ENCODE peak calls at places on chromosomes 6 and 20, in eight cellular contexts. V is adipocyte, I is activated T-cell treated with anti-CD3 and anti-CD28 coated beads for 1 hour, E is GDM1, S is Right ventricle myocardium inferior, H is HEK293T, C is T-helper 17 cell, D is Kasumi-1. A is an unnamed sample.

GRCh38 chr20:35344354-35344837 is 52.2 kb upstream of the FAM83C start:
- DNase-seq in V (peak; percentile 59), I (no peak), E (no peak), S (peak; percentile 79), H (no peak), C (no peak), D (no peak), A (no peak)

GRCh38 chr6:8282380-8282779 is 153.0 kb downstream of the SLC35B3 start:
- DNase-seq in V (no peak), I (no peak), E (no peak), S (no peak), H (no peak), C (no peak), D (no peak), A (no peak)

GRCh38 chr6:34981951-34982350 is 92.9 kb downstream of the ANKS1A start:
- DNase-seq in V (peak; percentile 32), I (no peak), E (no peak), S (no peak), H (no peak), C (no peak), D (no peak), A (no peak)

GRCh38 chr6:135423649-135424128 is 73.9 kb downstream of the AHI1 start:
- DNase-seq in V (peak; percentile 70), I (no peak), E (peak; percentile 48), S (no peak), H (peak; percentile 40), C (no peak), D (peak; percentile 71), A (peak; percentile 81)

GRCh38 chr6:35634316-35634715 is 54.4 kb downstream of the FKBP5 start:
- DNase-seq in V (peak; percentile 29), I (no peak), E (no peak), S (no peak), H (no peak), C (no peak), D (no peak), A (no peak)

GRCh38 chr20:23143098-23143497 is 57.0 kb upstream of the CD93 start:
- DNase-seq in V (peak; percentile 89), I (no peak), E (peak; percentile 48), S (no peak), H (no peak), C (no peak), D (peak; percentile 65), A (no peak)

GRCh38 chr20:23624307-23624706 is 13.4 kb downstream of the CST3 start:
- DNase-seq in V (peak; percentile 24), I (no peak), E (no peak), S (no peak), H (no peak), C (no peak), D (no peak), A (no peak)

GRCh38 chr6:35173068-35174042 is 32.2 kb upstream of the TCP11 start:
- DNase-seq in V (no peak), I (no peak), E (no peak), S (no peak), H (no peak), C (no peak), D (no peak), A (no peak)

GRCh38 chr20:19758888-19759331 is 852 bp downstream of the RIN2 start:
- DNase-seq in V (peak; percentile 33), I (no peak), E (no peak), S (peak; percentile 91), H (peak; percentile 56), C (no peak), D (no peak), A (peak; percentile 47)

GRCh38 chr6:168206186-168206585 is 113.4 kb downstream of the DACT2 start:
- DNase-seq in V (no peak), I (no peak), E (no peak), S (peak; percentile 40), H (no peak), C (no peak), D (no peak), A (no peak)

GRCh38 chr20:53216856-53217576 is 244.9 kb downstream of the TSHZ2 start:
- DNase-seq in V (peak; percentile 25), I (peak; percentile 87), E (no peak), S (peak; percentile 90), H (peak; percentile 79), C (peak; percentile 66), D (peak; percentile 15), A (peak; percentile 74)

GRCh38 chr6:12516070-12516469 is 200.5 kb upstream of the PHACTR1 start:
- DNase-seq in V (peak; percentile 27), I (no peak), E (no peak), S (no peak), H (no peak), C (no peak), D (no peak), A (no peak)

GRCh38 chr6:70954750-70955149 is 2.1 kb downstream of the B3GAT2 start:
- DNase-seq in V (no peak), I (no peak), E (no peak), S (no peak), H (no peak), C (no peak), D (no peak), A (no peak)

GRCh38 chr20:53023717-53024116 is 51.6 kb downstream of the TSHZ2 start:
- DNase-seq in V (no peak), I (no peak), E (no peak), S (no peak), H (no peak), C (no peak), D (no peak), A (no peak)

GRCh38 chr6:128599036-128599435 is 78.6 kb upstream of the PTPRK start:
- DNase-seq in V (no peak), I (no peak), E (no peak), S (no peak), H (no peak), C (no peak), D (no peak), A (no peak)

GRCh38 chr6:34709386-34709785 is 12.8 kb upstream of the ILRUN start:
- DNase-seq in V (peak; percentile 66), I (no peak), E (no peak), S (peak; percentile 80), H (no peak), C (no peak), D (no peak), A (no peak)

GRCh38 chr20:16479666-16480065 is 93.6 kb downstream of the KIF16B start:
- DNase-seq in V (no peak), I (no peak), E (no peak), S (no peak), H (no peak), C (no peak), D (no peak), A (no peak)

GRCh38 chr20:20519269-20519668 is 151.4 kb downstream of the INSM1 start:
- DNase-seq in V (no peak), I (no peak), E (no peak), S (no peak), H (no peak), C (no peak), D (no peak), A (peak; percentile 16)

GRCh38 chr20:46581386-46581785 is 30.9 kb upstream of the OCSTAMP start:
- DNase-seq in V (no peak), I (no peak), E (no peak), S (no peak), H (no peak), C (no peak), D (no peak), A (no peak)

GRCh38 chr6:34339432-34339831 is 53.0 kb downstream of the NUDT3 start:
- DNase-seq in V (no peak), I (no peak), E (no peak), S (no peak), H (no peak), C (no peak), D (no peak), A (no peak)

GRCh38 chr6:7669742-7670141 is 56.2 kb upstream of the BMP6 start:
- DNase-seq in V (no peak), I (no peak), E (no peak), S (no peak), H (no peak), C (no peak), D (no peak), A (no peak)

GRCh38 chr6:30450908-30451818 is 38.1 kb upstream of the HLA-E start:
- DNase-seq in V (peak; percentile 69), I (peak; percentile 31), E (peak; percentile 83), S (no peak), H (no peak), C (peak; percentile 35), D (peak; percentile 93), A (no peak)

GRCh38 chr6:158131926-158132325 is 36.1 kb downstream of the SERAC1 start:
- DNase-seq in V (peak; percentile 33), I (no peak), E (peak; percentile 26), S (no peak), H (peak; percentile 65), C (no peak), D (peak; percentile 77), A (peak; percentile 66)

GRCh38 chr6:99905209-99906106 is 88.6 kb downstream of the MCHR2 start:
- DNase-seq in V (peak; percentile 69), I (no peak), E (no peak), S (no peak), H (peak; percentile 63), C (no peak), D (peak; percentile 85), A (peak; percentile 82)

GRCh38 chr6:115932481-115932880 is 128.2 kb downstream of the FRK start:
- DNase-seq in V (no peak), I (no peak), E (no peak), S (no peak), H (no peak), C (no peak), D (no peak), A (no peak)

GRCh38 chr6:38713812-38714211 is 1.3 kb upstream of the DNAH8 start:
- DNase-seq in V (no peak), I (no peak), E (peak; percentile 2), S (no peak), H (no peak), C (no peak), D (peak; percentile 33), A (peak; percentile 39)

GRCh38 chr6:75563032-75563431 is 38.6 kb upstream of the SENP6 start:
- DNase-seq in V (peak; percentile 6), I (no peak), E (no peak), S (no peak), H (peak; percentile 30), C (no peak), D (peak; percentile 30), A (peak; percentile 78)

GRCh38 chr6:35302604-35303218 is 5.1 kb downstream of the DEF6 start:
- DNase-seq in V (no peak), I (peak; percentile 75), E (peak; percentile 70), S (peak; percentile 83), H (no peak), C (peak; percentile 81), D (peak; percentile 91), A (peak; percentile 81)

GRCh38 chr6:111614833-111615582 is 9.3 kb upstream of the TRAF3IP2 start:
- DNase-seq in V (no peak), I (no peak), E (no peak), S (no peak), H (peak; percentile 72), C (no peak), D (no peak), A (peak; percentile 62)

A was measured in Karpas-422.